ENCODE peak calls at places on chromosomes 6 and 20, in six cellular contexts. L is IMR-90, X is mesenchymal stem cell, R is H9, Y is neuronal stem cell, N is H1. B is an unnamed sample.

GRCh38 chr6:17015551-17016381 is 86.1 kb upstream of the STMND1 start:
- DNase-seq in L (no peak), X (no peak), R (peak; percentile 39), Y (no peak), N (no peak), B (no peak)

GRCh38 chr6:29465279-29465678 is 8.3 kb downstream of the OR2H1 start:
- DNase-seq in L (no peak), X (no peak), R (no peak), Y (no peak), N (no peak), B (peak; percentile 29)

GRCh38 chr6:98724537-98724936 is 109.8 kb upstream of the POU3F2 start:
- DNase-seq in L (no peak), X (no peak), R (no peak), Y (peak; percentile 8), N (no peak), B (peak; percentile 2)

GRCh38 chr6:49225471-49225870 is 237.6 kb downstream of the MMUT start:
- DNase-seq in L (no peak), X (no peak), R (no peak), Y (no peak), N (no peak), B (no peak)

GRCh38 chr6:90537723-90538407 is 49.0 kb downstream of the MAP3K7 start:
- DNase-seq in L (no peak), X (peak; percentile 38), R (no peak), Y (no peak), N (no peak), B (peak; percentile 24)

GRCh38 chr20:31425797-31426196 is 14.6 kb upstream of the DEFB123 start:
- DNase-seq in L (no peak), X (no peak), R (no peak), Y (no peak), N (no peak), B (no peak)

GRCh38 chr6:135909737-135910387 is 58.4 kb downstream of the PDE7B start:
- DNase-seq in L (peak; percentile 36), X (no peak), R (peak; percentile 78), Y (peak; percentile 60), N (peak; percentile 44), B (peak; percentile 89)

GRCh38 chr20:31979713-31980426 is 11.9 kb downstream of the XKR7 start:
- DNase-seq in L (no peak), X (no peak), R (no peak), Y (no peak), N (no peak), B (peak; percentile 41)

GRCh38 chr20:891121-892080 is 24.7 kb downstream of the ANGPT4 start:
- DNase-seq in L (no peak), X (no peak), R (no peak), Y (no peak), N (no peak), B (no peak)

GRCh38 chr6:41155132-41155805 is 1.1 kb upstream of the TREML1 start:
- DNase-seq in L (peak; percentile 8), X (peak; percentile 2), R (no peak), Y (no peak), N (no peak), B (peak; percentile 85)

GRCh38 chr20:33554914-33555420 is 65.1 kb downstream of the CBFA2T2 start:
- DNase-seq in L (peak; percentile 99), X (peak; percentile 98), R (no peak), Y (no peak), N (no peak), B (no peak)

GRCh38 chr6:162260024-162260423 is 467.5 kb downstream of the PRKN start:
- DNase-seq in L (no peak), X (no peak), R (no peak), Y (no peak), N (no peak), B (no peak)

GRCh38 chr6:39706819-39707218 is 18.4 kb downstream of the KIF6 start:
- DNase-seq in L (no peak), X (no peak), R (no peak), Y (no peak), N (no peak), B (no peak)

GRCh38 chr20:14785065-14785743 is 447.8 kb upstream of the FLRT3 start:
- DNase-seq in L (no peak), X (no peak), R (no peak), Y (no peak), N (no peak), B (no peak)

GRCh38 chr20:13012886-13013285 is 4.1 kb downstream of the SPTLC3 start:
- DNase-seq in L (no peak), X (no peak), R (no peak), Y (peak; percentile 24), N (no peak), B (no peak)

GRCh38 chr6:52661551-52661950 is 9.4 kb upstream of the TMEM14A start:
- DNase-seq in L (no peak), X (no peak), R (no peak), Y (no peak), N (no peak), B (no peak)

GRCh38 chr6:13865132-13865531 is 50.8 kb upstream of the MCUR1 start:
- DNase-seq in L (no peak), X (no peak), R (no peak), Y (no peak), N (no peak), B (no peak)

DNA sequence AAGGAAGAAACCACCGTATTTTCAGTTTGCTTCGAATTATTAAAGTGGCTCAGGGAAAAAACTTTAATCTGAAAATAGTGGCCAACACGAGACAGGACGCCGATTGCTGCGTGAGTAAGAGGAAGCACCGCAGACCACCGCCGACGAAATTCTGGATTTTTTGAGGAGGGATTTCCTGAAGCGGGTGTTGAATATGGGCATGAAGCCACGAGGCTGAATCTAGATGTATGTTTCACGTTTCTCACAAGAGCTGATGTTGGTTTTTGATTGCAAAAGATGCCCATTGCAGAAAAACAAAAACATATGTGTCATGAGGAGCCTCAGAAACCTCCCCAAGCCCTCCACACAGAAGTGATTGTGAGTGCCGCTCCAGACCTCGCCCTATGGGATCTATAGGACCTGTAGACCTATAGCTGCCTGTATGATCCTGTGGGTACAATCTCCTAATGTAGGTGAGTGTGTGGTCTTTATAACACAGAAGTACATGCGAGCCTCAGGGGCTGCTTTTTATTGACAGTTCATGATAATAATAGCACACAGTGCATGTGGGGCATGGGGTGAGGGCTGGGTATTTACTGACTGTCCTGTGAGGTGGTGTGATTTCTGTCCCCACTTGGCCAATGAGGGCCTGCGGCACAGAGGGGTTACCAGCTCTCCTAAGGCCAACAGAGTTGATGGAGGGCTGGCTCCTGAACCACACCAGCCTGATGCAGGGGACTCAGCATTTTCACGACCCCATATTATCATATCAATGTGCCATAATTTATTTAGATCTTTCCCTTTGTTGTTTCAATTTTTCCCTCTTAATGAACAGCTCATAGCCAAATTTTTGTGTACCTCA is 243.9 kb downstream of the DLL1 start:
- DNase-seq in L (no peak), X (no peak), R (no peak), Y (no peak), N (no peak), B (peak; percentile 53)
- H3K4me2 ChIP-seq in L (no peak overlapping the region), X (no peak overlapping the region), R (no peak overlapping the region), Y (no peak overlapping the region), N (no peak overlapping the region), B (no peak overlapping the region)

DNA sequence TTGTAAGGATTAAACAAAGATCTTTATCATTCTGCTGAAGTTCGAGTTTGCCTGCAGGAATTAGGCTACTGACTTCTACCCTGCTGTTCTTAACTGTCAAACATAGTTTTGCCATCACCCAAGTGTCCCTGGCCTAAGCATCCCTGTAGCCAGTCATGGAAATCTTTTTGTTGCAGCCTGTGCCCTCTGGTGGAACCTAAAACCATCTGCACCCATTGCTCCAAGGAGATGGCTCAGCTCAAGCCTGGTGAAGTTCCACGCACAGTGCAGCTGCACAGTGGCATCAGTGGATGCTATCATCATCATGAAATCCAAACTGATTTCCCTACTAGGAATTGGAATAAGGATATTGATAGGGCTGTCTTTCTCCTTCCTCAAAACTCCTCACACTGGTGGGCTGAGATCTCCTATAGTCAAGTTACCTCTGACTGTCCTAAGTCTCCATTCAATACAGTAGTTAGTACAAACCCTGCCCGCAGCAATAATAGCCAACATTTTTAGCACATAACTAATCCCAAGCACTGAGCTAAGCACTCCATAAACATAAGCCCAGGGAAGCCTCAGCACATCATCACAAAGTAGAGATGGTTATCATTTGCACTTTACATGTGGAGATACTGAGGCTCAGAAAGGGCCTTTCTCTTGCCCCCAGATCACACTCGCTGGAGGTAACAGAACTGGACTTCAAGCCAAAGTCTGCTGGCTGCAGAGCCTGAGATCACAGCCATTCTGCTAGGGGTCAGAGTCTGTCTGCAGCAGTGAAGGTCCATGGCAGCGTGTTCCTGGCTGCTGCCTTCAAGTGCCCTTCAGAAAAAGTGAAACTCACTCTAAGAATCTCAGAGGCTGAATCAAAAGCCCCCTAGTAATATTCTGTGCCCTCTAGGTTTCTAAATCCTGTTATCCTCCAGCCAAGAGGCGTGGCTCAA is 77.2 kb upstream of the MC3R start:
- DNase-seq in L (no peak), X (no peak), R (no peak), Y (no peak), N (no peak), B (no peak)
- H3K9me3 ChIP-seq in L (peaks cover 17% of the 10 kb centered on the region), X (no peaks in the 10 kb centered on the region), R (peaks cover 99% of the 10 kb centered on the region), Y (no peaks in the 10 kb centered on the region), N (peaks cover 55% of the 10 kb centered on the region), B (peaks cover 5% of the 10 kb centered on the region)

DNA sequence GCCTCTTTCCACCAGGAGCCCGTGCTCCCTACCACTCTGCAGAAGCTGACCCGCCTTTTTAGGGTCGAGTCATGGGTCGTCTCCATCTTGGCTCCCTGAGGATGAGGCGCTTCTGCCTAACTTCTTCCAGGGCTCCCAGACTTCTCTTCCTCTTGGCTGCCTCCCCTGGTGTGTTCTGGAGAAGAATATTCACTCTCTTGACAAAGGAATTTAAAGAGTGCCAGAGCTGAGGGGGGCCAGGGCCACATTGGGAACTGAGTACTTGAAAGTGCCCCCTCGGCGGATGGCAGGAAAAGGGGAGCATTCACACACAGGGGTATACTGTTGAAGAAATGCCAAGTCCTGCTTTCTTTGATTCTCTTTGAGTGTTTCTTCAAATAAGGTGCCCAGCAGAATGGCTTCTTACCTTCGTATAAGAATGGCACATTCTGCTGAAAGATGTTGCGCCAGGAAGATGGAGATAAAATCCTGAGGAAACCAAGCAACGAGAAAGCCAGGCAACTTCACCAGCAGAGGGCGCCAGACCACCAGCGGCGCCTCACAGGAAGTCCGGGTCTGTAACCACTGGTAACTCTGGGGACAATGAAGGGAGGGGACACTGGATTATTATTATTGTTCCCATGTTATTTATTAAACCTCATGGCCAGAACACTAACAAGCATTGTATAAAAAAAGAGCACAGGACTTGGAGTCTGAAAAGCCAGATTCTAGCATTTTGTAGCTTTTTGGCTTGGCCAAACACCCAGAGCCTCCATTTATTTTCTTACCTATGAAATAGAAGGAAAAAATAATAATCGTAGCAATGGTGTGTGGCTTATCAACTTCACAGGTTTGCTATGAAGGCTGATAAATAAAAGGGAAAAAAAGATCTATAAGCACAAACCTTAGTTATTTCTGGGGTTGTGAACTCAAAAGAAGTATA is 176.7 kb downstream of the HACE1 start:
- DNase-seq in L (peak; percentile 59), X (peak; percentile 44), R (peak; percentile 77), Y (peak; percentile 54), N (peak; percentile 51), B (peak; percentile 84)
- H3K18ac ChIP-seq in L (no peak overlapping the region), X (no peak overlapping the region), R (no peak overlapping the region), Y (no peak overlapping the region), N (no peak overlapping the region), B (no peak overlapping the region)

DNA sequence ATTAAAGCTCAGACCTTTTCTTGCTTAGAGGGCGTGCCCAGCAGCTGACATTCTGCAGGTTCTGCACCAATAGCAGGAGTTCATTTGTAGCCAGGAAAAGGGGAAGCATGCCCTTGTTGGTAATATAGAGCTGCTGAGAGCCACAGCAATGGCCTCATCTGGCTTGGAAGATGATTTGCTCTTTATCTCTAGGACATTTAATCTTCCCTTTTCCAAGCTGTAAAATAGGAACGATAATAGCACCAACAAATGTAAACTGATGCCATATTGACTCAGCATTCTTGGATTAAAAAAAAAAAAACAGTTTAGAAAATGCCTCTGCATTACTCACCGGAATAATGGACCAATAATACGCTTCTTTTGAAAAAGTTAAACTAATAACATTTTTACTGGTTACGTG is 93.4 kb upstream of the SLC2A12 start:
- DNase-seq in L (peak; percentile 75), X (no peak), R (no peak), Y (no peak), N (no peak), B (no peak)
- H3K4me2 ChIP-seq in L (peak overlapping the region; percentile 15), X (no peak overlapping the region), R (no peak overlapping the region), Y (no peak overlapping the region), N (no peak overlapping the region), B (no peak overlapping the region)

GRCh38 chr20:59789641-59790040 is 143.8 kb downstream of the SYCP2 start:
- DNase-seq in L (no peak), X (no peak), R (peak; percentile 18), Y (no peak), N (no peak), B (no peak)
- H3K9me3 ChIP-seq in L (peaks cover 2% of the 10 kb centered on the region), X (no peaks in the 10 kb centered on the region), R (no peaks in the 10 kb centered on the region), Y (peaks cover 1% of the 10 kb centered on the region), N (peaks cover 75% of the 10 kb centered on the region), B (peaks cover 1% of the 10 kb centered on the region)